ENCODE peak calls at places on chromosomes 7 and 10, in seven cellular contexts. V is RWPE1; G is foreskin keratinocyte; N is endothelial cell of umbilical vein; A is heart left ventricle; L is uterus; E is CD4-positive, alpha-beta T cell. T is an unnamed sample.

GRCh38 chr10:34710391-34710751 is 104.7 kb downstream of the PARD3 start:
- DNase-seq in L (peak), A (no peak), G (no peak), N (peak), V (peak), E (no peak), T (no peak)

GRCh38 chr7:99653754-99654153 is 26.0 kb downstream of the CYP3A5 start:
- DNase-seq in E (no peak), N (no peak), L (no peak), G (no peak), A (no peak), V (no peak), T (no peak)

GRCh38 chr7:118590107-118590506 is 365.6 kb downstream of the ANKRD7 start:
- DNase-seq in A (no peak), E (no peak), G (no peak), V (no peak), N (no peak), L (no peak), T (no peak)

GRCh38 chr7:87926581-87927461 is 7.2 kb upstream of the ADAM22 start:
- DNase-seq in N (no peak), E (no peak), L (no peak), G (no peak), V (no peak), A (no peak), T (no peak)

GRCh38 chr7:40244226-40244625 is 109.4 kb downstream of the SUGCT start:
- DNase-seq in V (no peak), G (no peak), N (peak), A (no peak), L (no peak), E (no peak), T (no peak)

GRCh38 chr10:104327745-104328635 is 10.3 kb downstream of the ITPRIP start:
- DNase-seq in N (peak), E (no peak), G (peak), V (peak), L (no peak), A (no peak), T (no peak)

GRCh38 chr10:77285529-77286182 is 352.0 kb downstream of the KCNMA1 start:
- DNase-seq in V (no peak), L (no peak), E (no peak), G (no peak), N (no peak), A (no peak), T (no peak)

GRCh38 chr7:114070246-114070645 is 151.4 kb upstream of the PPP1R3A start:
- DNase-seq in G (no peak), V (no peak), L (no peak), A (no peak), E (no peak), N (no peak), T (no peak)

GRCh38 chr7:19001854-19002253 is 115.6 kb downstream of the TWIST1 start:
- DNase-seq in E (no peak), G (no peak), L (no peak), A (no peak), N (no peak), V (no peak), T (no peak)

GRCh38 chr10:100427374-100427773 is 35.4 kb upstream of the WNT8B start:
- DNase-seq in G (no peak), L (no peak), N (no peak), V (no peak), E (no peak), A (no peak), T (no peak)

GRCh38 chr10:124067825-124068400 is 25.5 kb downstream of the CHST15 start:
- DNase-seq in L (no peak), G (no peak), E (no peak), A (no peak), N (no peak), V (no peak), T (no peak)

GRCh38 chr10:53536322-53536721 is 763.7 kb upstream of the MBL2 start:
- DNase-seq in V (no peak), L (no peak), E (no peak), N (no peak), A (no peak), G (no peak), T (no peak)

GRCh38 chr10:33802566-33802965 is 468.1 kb upstream of the NRP1 start:
- DNase-seq in E (no peak), G (no peak), L (no peak), V (no peak), N (no peak), A (no peak), T (no peak)

GRCh38 chr7:2158331-2159175 is 74.2 kb downstream of the MAD1L1 start:
- DNase-seq in E (no peak), V (no peak), G (no peak), A (no peak), L (peak), N (no peak), T (no peak)

DNA sequence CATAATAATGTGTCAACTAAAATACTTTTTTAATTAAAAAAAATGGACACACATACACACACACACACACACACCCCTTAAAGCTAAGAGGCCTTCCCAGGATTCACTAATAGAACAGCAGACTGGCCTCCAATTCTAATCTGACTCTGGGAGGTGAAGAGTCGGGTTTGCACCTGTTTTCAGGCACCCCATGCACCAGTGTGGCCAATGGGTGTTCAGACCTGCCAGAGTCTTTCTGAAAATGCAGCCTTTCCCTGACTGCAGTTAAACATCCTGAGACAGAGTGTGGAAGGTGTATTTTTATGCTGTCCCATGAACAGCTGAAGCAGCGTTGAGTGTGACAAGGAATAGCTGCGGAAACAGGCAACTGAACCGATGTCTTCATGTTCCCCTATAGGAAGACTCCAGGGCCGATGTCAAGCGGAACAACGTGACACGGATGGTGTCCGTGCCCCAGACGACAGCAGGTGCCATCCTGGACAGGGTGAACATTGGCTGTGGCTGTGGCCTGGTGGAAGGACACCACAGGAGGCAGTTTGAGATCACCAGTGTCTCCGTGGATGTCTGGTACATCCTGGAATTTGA is 74.6 kb upstream of the LYZL2 start:
- DNase-seq in G (no peak), N (no peak), E (no peak), L (no peak), A (no peak), V (no peak), T (no peak)
- H3K27ac ChIP-seq in G (no peak), N (no peak), E (peak), L (no peak), A (no peak), V (no peak), T (no peak)

GRCh38 chr10:13719411-13719810 is 132.6 kb downstream of the PRPF18 start:
- DNase-seq in A (no peak), L (no peak), N (no peak), V (no peak), G (no peak), E (no peak), T (no peak)
- H3K27ac ChIP-seq in A (no peak), L (no peak), N (no peak), V (no peak), G (no peak), E (no peak), T (no peak)

GRCh38 chr10:91564026-91564425 is 68.8 kb downstream of the PPP1R3C start:
- DNase-seq in L (no peak), G (no peak), E (no peak), N (no peak), V (no peak), A (no peak), T (no peak)

GRCh38 chr10:91565241-91565640 is 67.6 kb downstream of the PPP1R3C start:
- DNase-seq in E (no peak), G (no peak), A (no peak), L (no peak), V (no peak), N (no peak), T (no peak)

GRCh38 chr10:91566142-91566541 is 66.7 kb downstream of the PPP1R3C start:
- DNase-seq in V (no peak), E (no peak), A (no peak), L (no peak), G (no peak), N (no peak), T (no peak)

GRCh38 chr10:91564508-91564907 is 68.4 kb downstream of the PPP1R3C start:
- DNase-seq in A (no peak), V (no peak), N (no peak), E (no peak), L (no peak), G (no peak), T (no peak)

GRCh38 chr10:91562839-91563581 is 69.9 kb downstream of the PPP1R3C start:
- DNase-seq in A (no peak), N (no peak), V (no peak), E (no peak), L (no peak), G (no peak), T (no peak)
- H3K27ac ChIP-seq in A (no peak), N (no peak), V (no peak), E (no peak), L (no peak), G (no peak), T (no peak)

GRCh38 chr7:130896898-130897514 is 163.0 kb upstream of the KLF14 start:
- DNase-seq in A (peak), L (peak), V (no peak), G (no peak), E (peak), N (peak), T (peak)
- H3K27ac ChIP-seq in A (peak), L (peak), V (peak), G (no peak), E (no peak), N (peak), T (peak)

GRCh38 chr7:69654849-69655707 is 56.8 kb downstream of the AUTS2 start:
- DNase-seq in L (no peak), E (no peak), V (no peak), N (no peak), G (no peak), A (no peak), T (no peak)
- H3K27ac ChIP-seq in L (no peak), E (no peak), V (no peak), N (no peak), G (no peak), A (no peak), T (no peak)

GRCh38 chr7:90599892-90600555 is 3.9 kb downstream of the CDK14 start:
- DNase-seq in L (no peak), E (no peak), N (peak), A (no peak), G (no peak), V (no peak), T (no peak)

GRCh38 chr7:90607196-90607595 is 11.1 kb downstream of the CDK14 start:
- DNase-seq in V (peak), E (no peak), L (no peak), N (no peak), G (no peak), A (no peak), T (no peak)

GRCh38 chr7:90605055-90605454 is 8.9 kb downstream of the CDK14 start:
- DNase-seq in L (no peak), N (no peak), E (no peak), G (no peak), A (no peak), V (no peak), T (no peak)

GRCh38 chr7:90603346-90603745 is 7.2 kb downstream of the CDK14 start:
- DNase-seq in A (no peak), N (no peak), L (no peak), V (no peak), G (no peak), E (no peak), T (no peak)

GRCh38 chr7:90604383-90604782 is 8.3 kb downstream of the CDK14 start:
- DNase-seq in A (no peak), E (no peak), L (no peak), N (no peak), G (peak), V (no peak), T (no peak)
- H3K27ac ChIP-seq in A (no peak), E (no peak), L (no peak), N (no peak), G (no peak), V (no peak), T (no peak)

GRCh38 chr7:130891254-130892094 is 157.5 kb upstream of the KLF14 start:
- DNase-seq in V (peak), N (peak), A (no peak), G (no peak), L (peak), E (no peak), T (no peak)

GRCh38 chr7:130888017-130888371 is 154.0 kb upstream of the KLF14 start:
- DNase-seq in E (no peak), A (no peak), V (no peak), G (no peak), N (no peak), L (no peak), T (no peak)

GRCh38 chr7:130887182-130888016 is 153.4 kb upstream of the KLF14 start:
- DNase-seq in V (peak), E (no peak), N (peak), G (no peak), L (no peak), A (no peak), T (no peak)

GRCh38 chr7:130888468-130888867 is 154.5 kb upstream of the KLF14 start:
- DNase-seq in E (no peak), V (no peak), L (no peak), G (no peak), N (no peak), A (no peak), T (no peak)

GRCh38 chr7:130890176-130891020 is 156.4 kb upstream of the KLF14 start:
- DNase-seq in E (no peak), A (no peak), V (no peak), L (no peak), N (no peak), G (no peak), T (no peak)
- H3K27ac ChIP-seq in E (no peak), A (peak), V (peak), L (peak), N (peak), G (peak), T (peak)

GRCh38 chr10:121601458-121601857 is 3.2 kb upstream of the FGFR2 start:
- DNase-seq in E (no peak), A (no peak), L (no peak), G (no peak), N (no peak), V (no peak), T (no peak)

GRCh38 chr10:121596668-121597503 is 1.4 kb downstream of the FGFR2 start:
- DNase-seq in V (peak), A (no peak), E (no peak), G (no peak), N (no peak), L (peak), T (peak)

GRCh38 chr10:121597504-121598241 is 571 bp downstream of the FGFR2 start:
- DNase-seq in A (no peak), L (peak), E (no peak), G (no peak), V (peak), N (peak), T (no peak)

GRCh38 chr10:121595806-121596667 is 2.2 kb downstream of the FGFR2 start:
- DNase-seq in E (no peak), A (no peak), V (no peak), L (no peak), G (no peak), N (no peak), T (no peak)

DNA sequence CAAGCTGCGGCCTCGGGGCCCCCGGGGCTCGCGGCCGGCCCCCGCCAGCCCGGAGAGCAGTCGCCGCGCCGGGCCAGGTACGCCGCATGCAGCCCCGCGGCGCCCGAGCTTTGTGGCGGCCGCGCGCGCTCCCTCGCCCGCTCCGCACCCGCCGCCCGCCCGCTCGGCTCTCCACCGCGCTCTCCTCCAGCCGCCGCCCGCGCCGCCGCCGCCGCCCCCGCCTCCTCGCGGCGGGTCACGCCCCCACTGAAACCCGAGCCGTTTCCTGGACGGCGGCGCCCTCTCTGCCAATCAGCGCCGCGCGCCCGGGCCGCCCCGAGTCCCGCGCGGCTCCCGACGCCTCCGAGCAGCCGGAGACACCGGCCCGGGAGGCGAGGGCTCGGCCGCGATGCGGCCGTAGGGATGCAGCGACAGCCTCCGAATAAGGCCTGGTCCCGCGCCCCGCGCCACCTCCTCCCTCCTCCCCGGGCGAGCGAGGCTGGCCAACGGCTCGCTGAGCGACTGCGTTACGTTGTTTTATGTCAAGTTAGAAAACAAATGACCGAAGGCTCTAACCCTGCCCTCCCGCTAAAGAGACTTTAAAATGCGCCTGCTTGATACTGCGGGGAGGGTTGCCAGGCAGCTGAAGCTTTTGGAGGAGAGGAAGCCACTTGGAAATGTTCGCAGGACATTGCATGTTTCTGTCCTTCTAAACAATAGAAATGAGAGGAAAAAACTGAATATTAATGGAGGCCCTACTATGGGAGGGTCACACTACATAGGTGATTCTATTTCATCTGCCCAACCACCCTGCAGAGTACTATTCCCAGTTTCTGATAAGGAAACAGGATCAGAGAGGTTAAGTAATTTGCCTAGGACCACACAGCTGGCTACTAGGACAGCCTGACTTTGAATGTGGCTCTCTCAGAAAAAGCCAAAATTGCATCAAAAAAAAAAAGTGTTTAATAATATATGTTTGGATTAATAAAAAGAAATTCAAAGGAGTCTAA is at the start of gene FGFR2:
- DNase-seq in N (peak), E (no peak), A (peak), G (no peak), V (peak), L (peak), T (peak)
- H3K27ac ChIP-seq in N (no peak), E (no peak), A (peak), G (peak), V (peak), L (peak), T (peak)

T was measured in caudate nucleus.